ENCODE peak calls at places on chromosomes 6 and 20, in seven cellular contexts. One of them, this sample, is unnamed.

GRCh38 chr6:139166238-139166955 is 31.5 kb downstream of the HECA start:
- DNase-seq in heart right ventricle: no peak
- DNase-seq in epithelial cell of esophagus: no peak
- DNase-seq in mammary epithelial cell: no peak
- DNase-seq in cardiac fibroblast: no peak
- DNase-seq in neuronal stem cell: no peak
- DNase-seq in AG09309: no peak
- DNase-seq in this sample: no peak

GRCh38 chr20:39897058-39897457 is 792.0 kb downstream of the MAFB start:
- DNase-seq in AG09309: peak; percentile 72
- DNase-seq in epithelial cell of esophagus: peak; percentile 74
- DNase-seq in mammary epithelial cell: peak; percentile 32
- DNase-seq in cardiac fibroblast: no peak
- DNase-seq in neuronal stem cell: no peak
- DNase-seq in heart right ventricle: no peak
- DNase-seq in this sample: peak; percentile 31

GRCh38 chr6:40352006-40352405 is 235.2 kb downstream of the LRFN2 start:
- DNase-seq in cardiac fibroblast: no peak
- DNase-seq in mammary epithelial cell: no peak
- DNase-seq in heart right ventricle: no peak
- DNase-seq in epithelial cell of esophagus: no peak
- DNase-seq in AG09309: no peak
- DNase-seq in neuronal stem cell: no peak
- DNase-seq in this sample: no peak

GRCh38 chr6:126055449-126055848 is 69.1 kb downstream of the TRMT11 start:
- DNase-seq in neuronal stem cell: no peak
- DNase-seq in AG09309: no peak
- DNase-seq in epithelial cell of esophagus: no peak
- DNase-seq in cardiac fibroblast: no peak
- DNase-seq in heart right ventricle: no peak
- DNase-seq in mammary epithelial cell: no peak
- DNase-seq in this sample: no peak

GRCh38 chr6:130453230-130453629 is 87.4 kb downstream of the TMEM200A start:
- DNase-seq in cardiac fibroblast: peak; percentile 31
- DNase-seq in mammary epithelial cell: peak; percentile 54
- DNase-seq in neuronal stem cell: no peak
- DNase-seq in AG09309: peak; percentile 45
- DNase-seq in epithelial cell of esophagus: peak; percentile 50
- DNase-seq in heart right ventricle: no peak
- DNase-seq in this sample: no peak

GRCh38 chr6:30071081-30071818 is 4.3 kb downstream of the PPP1R11 start:
- DNase-seq in AG09309: no peak
- DNase-seq in cardiac fibroblast: peak; percentile 48
- DNase-seq in epithelial cell of esophagus: no peak
- DNase-seq in mammary epithelial cell: no peak
- DNase-seq in heart right ventricle: peak; percentile 46
- DNase-seq in neuronal stem cell: no peak
- DNase-seq in this sample: no peak

GRCh38 chr6:47096233-47096887 is 54.2 kb upstream of the ADGRF1 start:
- DNase-seq in neuronal stem cell: no peak
- DNase-seq in heart right ventricle: no peak
- DNase-seq in AG09309: no peak
- DNase-seq in mammary epithelial cell: peak; percentile 46
- DNase-seq in epithelial cell of esophagus: no peak
- DNase-seq in cardiac fibroblast: no peak
- DNase-seq in this sample: no peak

GRCh38 chr6:131924881-131925474 is 26.2 kb downstream of the CCN2 start:
- DNase-seq in AG09309: no peak
- DNase-seq in cardiac fibroblast: peak; percentile 67
- DNase-seq in epithelial cell of esophagus: peak; percentile 59
- DNase-seq in heart right ventricle: no peak
- DNase-seq in neuronal stem cell: peak; percentile 35
- DNase-seq in mammary epithelial cell: peak; percentile 37
- DNase-seq in this sample: no peak

GRCh38 chr20:47334022-47334551 is 22.4 kb downstream of the ZMYND8 start:
- DNase-seq in cardiac fibroblast: peak; percentile 96
- DNase-seq in AG09309: peak; percentile 77
- DNase-seq in neuronal stem cell: no peak
- DNase-seq in mammary epithelial cell: peak; percentile 94
- DNase-seq in epithelial cell of esophagus: peak; percentile 93
- DNase-seq in heart right ventricle: no peak
- DNase-seq in this sample: peak; percentile 95

GRCh38 chr20:53664121-53664520 is 70.5 kb upstream of the ZNF217 start:
- DNase-seq in epithelial cell of esophagus: no peak
- DNase-seq in cardiac fibroblast: no peak
- DNase-seq in neuronal stem cell: no peak
- DNase-seq in heart right ventricle: no peak
- DNase-seq in mammary epithelial cell: no peak
- DNase-seq in AG09309: no peak
- DNase-seq in this sample: no peak

GRCh38 chr6:33631971-33632585 is 11.0 kb downstream of the ITPR3 start:
- DNase-seq in AG09309: no peak
- DNase-seq in mammary epithelial cell: no peak
- DNase-seq in heart right ventricle: no peak
- DNase-seq in cardiac fibroblast: no peak
- DNase-seq in epithelial cell of esophagus: no peak
- DNase-seq in neuronal stem cell: no peak
- DNase-seq in this sample: no peak

GRCh38 chr6:33627876-33628275 is 6.8 kb downstream of the ITPR3 start:
- DNase-seq in AG09309: no peak
- DNase-seq in neuronal stem cell: no peak
- DNase-seq in heart right ventricle: no peak
- DNase-seq in mammary epithelial cell: no peak
- DNase-seq in epithelial cell of esophagus: no peak
- DNase-seq in cardiac fibroblast: no peak
- DNase-seq in this sample: no peak

GRCh38 chr6:33630014-33630413 is 8.9 kb downstream of the ITPR3 start:
- DNase-seq in cardiac fibroblast: no peak
- DNase-seq in heart right ventricle: no peak
- DNase-seq in epithelial cell of esophagus: peak; percentile 46
- DNase-seq in neuronal stem cell: no peak
- DNase-seq in mammary epithelial cell: no peak
- DNase-seq in AG09309: no peak
- DNase-seq in this sample: no peak

GRCh38 chr6:33624856-33625255 is 3.7 kb downstream of the ITPR3 start:
- DNase-seq in neuronal stem cell: no peak
- DNase-seq in epithelial cell of esophagus: no peak
- DNase-seq in AG09309: no peak
- DNase-seq in mammary epithelial cell: no peak
- DNase-seq in cardiac fibroblast: no peak
- DNase-seq in heart right ventricle: no peak
- DNase-seq in this sample: no peak

DNA sequence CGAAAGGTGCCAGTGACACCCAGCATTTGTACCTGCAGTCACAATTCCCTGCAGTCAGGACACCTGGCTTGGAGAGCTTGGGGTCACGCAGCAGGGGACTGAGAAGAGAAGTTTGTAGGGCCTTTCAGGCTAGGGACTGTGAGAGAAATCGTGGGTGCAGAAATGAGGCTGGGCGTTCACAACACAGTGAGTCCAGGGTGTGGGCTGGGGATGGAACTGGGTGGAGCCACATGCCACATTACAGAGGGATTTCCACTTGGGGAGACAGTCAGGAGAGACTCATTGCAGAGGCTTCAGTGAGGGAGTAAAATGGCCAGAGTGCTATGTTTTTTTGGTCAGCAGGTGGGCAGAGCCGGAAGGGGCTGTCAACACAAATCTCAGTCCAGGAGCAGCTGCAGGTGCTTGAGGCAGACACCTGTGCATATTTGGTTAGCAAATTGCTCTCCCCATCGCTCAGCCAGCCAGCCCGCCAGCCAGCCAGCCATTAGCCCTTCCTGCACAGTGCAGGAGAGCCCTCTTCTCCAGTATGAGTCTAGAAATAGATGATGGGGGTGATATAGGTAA is 7.4 kb downstream of the ITPR3 start:
- DNase-seq in epithelial cell of esophagus: no peak
- DNase-seq in cardiac fibroblast: no peak
- DNase-seq in neuronal stem cell: no peak
- DNase-seq in heart right ventricle: no peak
- DNase-seq in AG09309: no peak
- DNase-seq in mammary epithelial cell: no peak
- DNase-seq in this sample: no peak
- H3K4me3 ChIP-seq in epithelial cell of esophagus: no peak overlapping the region
- H3K4me3 ChIP-seq in cardiac fibroblast: no peak overlapping the region
- H3K4me3 ChIP-seq in neuronal stem cell: no peak overlapping the region
- H3K4me3 ChIP-seq in heart right ventricle: no peak overlapping the region
- H3K4me3 ChIP-seq in AG09309: no peak overlapping the region
- H3K4me3 ChIP-seq in mammary epithelial cell: no peak overlapping the region
- H3K4me3 ChIP-seq in this sample: no peak overlapping the region

GRCh38 chr20:32586291-32586690 is 1.2 kb upstream of the NOL4L start:
- DNase-seq in epithelial cell of esophagus: no peak
- DNase-seq in neuronal stem cell: no peak
- DNase-seq in heart right ventricle: no peak
- DNase-seq in AG09309: no peak
- DNase-seq in mammary epithelial cell: no peak
- DNase-seq in cardiac fibroblast: no peak
- DNase-seq in this sample: no peak

GRCh38 chr20:32583581-32584045 is 1.5 kb downstream of the NOL4L start:
- DNase-seq in neuronal stem cell: no peak
- DNase-seq in mammary epithelial cell: no peak
- DNase-seq in cardiac fibroblast: no peak
- DNase-seq in AG09309: no peak
- DNase-seq in epithelial cell of esophagus: no peak
- DNase-seq in heart right ventricle: no peak
- DNase-seq in this sample: no peak

GRCh38 chr20:32585011-32585518 is at the start of gene NOL4L:
- DNase-seq in heart right ventricle: peak; percentile 34
- DNase-seq in cardiac fibroblast: peak; percentile 37
- DNase-seq in epithelial cell of esophagus: peak; percentile 46
- DNase-seq in neuronal stem cell: no peak
- DNase-seq in AG09309: no peak
- DNase-seq in mammary epithelial cell: peak; percentile 33
- DNase-seq in this sample: no peak

GRCh38 chr20:32588040-32588439 is 2.9 kb upstream of the NOL4L start:
- DNase-seq in mammary epithelial cell: no peak
- DNase-seq in AG09309: no peak
- DNase-seq in epithelial cell of esophagus: no peak
- DNase-seq in heart right ventricle: no peak
- DNase-seq in neuronal stem cell: no peak
- DNase-seq in cardiac fibroblast: no peak
- DNase-seq in this sample: no peak

GRCh38 chr20:32585519-32586127 is 490 bp upstream of the NOL4L start:
- DNase-seq in heart right ventricle: no peak
- DNase-seq in neuronal stem cell: no peak
- DNase-seq in AG09309: no peak
- DNase-seq in epithelial cell of esophagus: no peak
- DNase-seq in cardiac fibroblast: no peak
- DNase-seq in mammary epithelial cell: no peak
- DNase-seq in this sample: no peak
- H3K4me3 ChIP-seq in heart right ventricle: peak overlapping the region; percentile 52
- H3K4me3 ChIP-seq in neuronal stem cell: no peak overlapping the region
- H3K4me3 ChIP-seq in AG09309: no peak overlapping the region
- H3K4me3 ChIP-seq in epithelial cell of esophagus: no peak overlapping the region
- H3K4me3 ChIP-seq in cardiac fibroblast: no peak overlapping the region
- H3K4me3 ChIP-seq in mammary epithelial cell: no peak overlapping the region
- H3K4me3 ChIP-seq in this sample: no peak overlapping the region

GRCh38 chr6:28803337-28803709 is 120.5 kb downstream of the TRIM27 start:
- DNase-seq in neuronal stem cell: no peak
- DNase-seq in AG09309: no peak
- DNase-seq in epithelial cell of esophagus: no peak
- DNase-seq in cardiac fibroblast: no peak
- DNase-seq in mammary epithelial cell: no peak
- DNase-seq in heart right ventricle: no peak
- DNase-seq in this sample: no peak

GRCh38 chr6:28807682-28808280 is 116.0 kb downstream of the TRIM27 start:
- DNase-seq in neuronal stem cell: no peak
- DNase-seq in cardiac fibroblast: peak; percentile 42
- DNase-seq in heart right ventricle: no peak
- DNase-seq in epithelial cell of esophagus: peak; percentile 71
- DNase-seq in AG09309: no peak
- DNase-seq in mammary epithelial cell: peak; percentile 70
- DNase-seq in this sample: no peak

GRCh38 chr6:28808383-28808782 is 115.4 kb downstream of the TRIM27 start:
- DNase-seq in mammary epithelial cell: no peak
- DNase-seq in epithelial cell of esophagus: no peak
- DNase-seq in heart right ventricle: no peak
- DNase-seq in cardiac fibroblast: no peak
- DNase-seq in neuronal stem cell: no peak
- DNase-seq in AG09309: no peak
- DNase-seq in this sample: no peak

DNA sequence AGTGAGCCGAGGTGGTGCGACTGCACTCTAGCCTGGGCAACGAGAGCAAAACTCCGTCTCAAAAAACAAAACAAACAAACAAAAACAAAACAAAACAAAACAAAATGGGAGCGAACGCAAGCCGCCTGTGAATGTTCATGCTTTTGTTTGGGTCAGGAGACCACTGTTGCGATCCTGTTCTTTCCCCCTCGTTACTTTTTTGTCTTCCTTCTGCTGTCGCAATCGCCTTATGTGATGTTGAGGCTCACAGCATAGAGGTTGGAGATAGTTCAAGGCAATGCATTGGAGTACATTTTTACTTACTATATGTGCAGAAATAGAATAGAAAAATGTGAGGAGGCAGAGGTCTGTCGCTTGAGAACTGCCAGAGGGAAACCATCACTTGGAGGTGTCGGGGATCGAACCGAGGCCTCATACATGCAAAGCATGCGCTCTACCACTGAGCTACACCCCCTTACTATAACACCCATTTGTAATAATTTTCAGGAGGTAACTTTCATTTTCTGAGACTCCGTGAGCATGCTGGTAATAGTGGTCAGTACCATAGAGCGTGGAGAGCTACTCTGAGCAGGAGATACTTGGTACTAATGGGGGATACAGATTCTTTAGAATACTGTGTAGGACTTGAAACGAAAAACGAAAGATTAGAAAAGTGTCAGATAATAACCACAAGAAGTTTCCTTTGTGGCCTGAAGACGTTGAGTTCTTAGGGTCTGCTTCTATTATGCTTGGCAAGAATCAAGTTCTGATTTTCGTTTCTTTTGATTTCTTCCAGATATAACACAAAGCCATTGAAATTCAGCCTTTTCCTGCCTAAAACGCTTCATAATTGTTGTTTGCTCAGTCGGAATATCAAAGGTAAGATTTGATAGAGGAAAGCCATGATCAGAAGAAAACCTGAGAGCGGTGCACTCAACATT is 121.1 kb downstream of the TRIM27 start:
- DNase-seq in AG09309: no peak
- DNase-seq in mammary epithelial cell: peak; percentile 82
- DNase-seq in epithelial cell of esophagus: peak; percentile 66
- DNase-seq in neuronal stem cell: no peak
- DNase-seq in cardiac fibroblast: peak; percentile 29
- DNase-seq in heart right ventricle: no peak
- DNase-seq in this sample: no peak
- H3K4me3 ChIP-seq in AG09309: no peak overlapping the region
- H3K4me3 ChIP-seq in mammary epithelial cell: peak overlapping the region; percentile 25
- H3K4me3 ChIP-seq in epithelial cell of esophagus: no peak overlapping the region
- H3K4me3 ChIP-seq in neuronal stem cell: no peak overlapping the region
- H3K4me3 ChIP-seq in cardiac fibroblast: no peak overlapping the region
- H3K4me3 ChIP-seq in heart right ventricle: no peak overlapping the region
- H3K4me3 ChIP-seq in this sample: peak overlapping the region; percentile 12

DNA sequence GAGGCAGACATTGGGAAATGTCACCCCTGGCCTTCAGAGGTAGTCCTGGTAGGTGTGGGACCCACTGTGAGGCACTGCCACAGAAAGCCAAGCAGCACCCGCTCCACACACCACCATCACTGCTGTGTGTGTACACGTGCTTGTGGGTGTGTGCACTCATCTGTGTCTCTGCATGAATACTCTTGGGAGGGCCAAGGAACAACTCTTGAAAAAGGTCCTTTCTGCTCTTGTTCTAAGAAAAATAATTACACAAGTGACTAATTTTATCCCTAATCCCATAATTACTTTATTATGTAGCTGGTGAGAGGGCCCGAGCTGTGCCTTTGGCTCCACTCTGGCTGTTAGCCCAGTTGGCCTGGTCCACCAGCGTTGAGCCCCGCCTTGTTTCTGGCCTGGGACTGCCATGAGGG is 21.7 kb upstream of the EPB41L1 start:
- DNase-seq in heart right ventricle: no peak
- DNase-seq in epithelial cell of esophagus: no peak
- DNase-seq in AG09309: no peak
- DNase-seq in neuronal stem cell: no peak
- DNase-seq in mammary epithelial cell: no peak
- DNase-seq in cardiac fibroblast: no peak
- DNase-seq in this sample: no peak
- H3K4me3 ChIP-seq in heart right ventricle: no peak overlapping the region
- H3K4me3 ChIP-seq in epithelial cell of esophagus: no peak overlapping the region
- H3K4me3 ChIP-seq in AG09309: no peak overlapping the region
- H3K4me3 ChIP-seq in neuronal stem cell: no peak overlapping the region
- H3K4me3 ChIP-seq in mammary epithelial cell: no peak overlapping the region
- H3K4me3 ChIP-seq in cardiac fibroblast: no peak overlapping the region
- H3K4me3 ChIP-seq in this sample: no peak overlapping the region